ENCODE peak calls at places on chromosomes 5 and 9, in ten cellular contexts. S, E, U, D, G, B, C, R, K and V are unnamed samples.
A peak's percentile ranks its signal among the peaks of the same experiment; 100 is the strongest.

GRCh38 chr9:34961574-34962480 is 3.7 kb downstream of the PHF24 start:
- DNase-seq in K (peak; percentile 67), D (peak; percentile 91), S (peak; percentile 80), B (no peak), U (peak; percentile 23), R (no peak), E (no peak), C (no peak), G (no peak), V (peak; percentile 12)

GRCh38 chr9:71909887-71910601 is 949 bp downstream of the ABHD17B start:
- DNase-seq in B (no peak), D (no peak), G (peak; percentile 47), K (peak; percentile 39), S (peak; percentile 20), E (peak; percentile 69), R (no peak), U (peak; percentile 20), C (peak; percentile 74), V (peak; percentile 90)

GRCh38 chr5:171129308-171129707 is 179.7 kb upstream of the TLX3 start:
- DNase-seq in C (no peak), R (no peak), B (no peak), K (no peak), S (no peak), G (no peak), D (no peak), U (no peak), E (no peak), V (no peak)

GRCh38 chr5:57482671-57483106 is at the start of gene ACTBL2:
- DNase-seq in E (no peak), D (peak; percentile 95), B (no peak), G (no peak), K (peak; percentile 94), R (no peak), U (peak; percentile 79), C (no peak), S (peak; percentile 77), V (no peak)

GRCh38 chr5:156149203-156149602 is 177.8 kb upstream of the SGCD start:
- DNase-seq in E (no peak), C (no peak), G (no peak), U (no peak), R (no peak), B (no peak), D (no peak), K (peak; percentile 60), S (peak; percentile 58), V (no peak)

GRCh38 chr5:69489246-69489645 is 3.3 kb upstream of the OCLN start:
- DNase-seq in D (peak; percentile 53), K (no peak), B (no peak), S (no peak), U (no peak), C (no peak), G (no peak), E (no peak), R (no peak), V (no peak)

GRCh38 chr5:116520706-116521105 is 53.9 kb downstream of the SEMA6A start:
- DNase-seq in D (no peak), S (no peak), B (no peak), G (peak; percentile 18), E (peak; percentile 53), K (no peak), R (no peak), U (no peak), C (no peak), V (no peak)

GRCh38 chr5:158987231-158987630 is 112.5 kb downstream of the EBF1 start:
- DNase-seq in R (no peak), C (no peak), U (no peak), E (no peak), B (no peak), K (no peak), G (no peak), S (no peak), D (no peak), V (no peak)

GRCh38 chr5:180804129-180804601 is 1.6 kb upstream of the MGAT1 start:
- DNase-seq in R (no peak), U (no peak), K (no peak), B (no peak), S (no peak), G (no peak), C (peak; percentile 64), D (no peak), E (no peak), V (no peak)

GRCh38 chr9:17005085-17005484 is 129.8 kb upstream of the CNTLN start:
- DNase-seq in B (no peak), D (peak; percentile 37), C (peak; percentile 72), R (peak; percentile 21), S (peak; percentile 81), G (peak; percentile 23), K (peak; percentile 47), U (peak; percentile 72), E (peak; percentile 33), V (no peak)

GRCh38 chr5:85556464-85556863 is 1061.3 kb upstream of the COX7C start:
- DNase-seq in G (no peak), U (no peak), D (no peak), E (no peak), R (no peak), S (no peak), B (no peak), C (no peak), K (no peak), V (no peak)

GRCh38 chr9:113057193-113057592 is 669 bp upstream of the ZFP37 start:
- DNase-seq in G (no peak), B (no peak), S (no peak), K (no peak), D (no peak), C (no peak), U (no peak), E (no peak), R (no peak), V (no peak)
- H3K4me3 ChIP-seq in G (peak overlapping the region; percentile 86), B (peak overlapping the region; percentile 83), S (peak overlapping the region; percentile 91), K (peak overlapping the region; percentile 80), D (peak overlapping the region; percentile 42), C (peak overlapping the region; percentile 67), U (peak overlapping the region; percentile 95), E (peak overlapping the region; percentile 85), R (no peak overlapping the region), V (peak overlapping the region; percentile 71)

GRCh38 chr9:5512658-5513452 is 2.5 kb downstream of the PDCD1LG2 start:
- DNase-seq in R (no peak), B (no peak), G (no peak), E (peak; percentile 43), C (no peak), K (no peak), U (no peak), S (no peak), D (no peak), V (no peak)

GRCh38 chr9:5510360-5510931 is at the start of gene PDCD1LG2:
- DNase-seq in R (no peak), E (no peak), U (peak; percentile 56), G (no peak), C (no peak), D (peak; percentile 83), K (peak; percentile 87), B (no peak), S (peak; percentile 84), V (no peak)

GRCh38 chr9:5511935-5512580 is 1.7 kb downstream of the PDCD1LG2 start:
- DNase-seq in G (no peak), R (no peak), K (no peak), B (no peak), U (no peak), C (no peak), S (no peak), E (no peak), D (peak; percentile 19), V (no peak)

GRCh38 chr9:5510991-5511390 is 660 bp downstream of the PDCD1LG2 start:
- DNase-seq in U (no peak), K (no peak), R (no peak), S (peak; percentile 41), D (no peak), G (no peak), B (no peak), C (no peak), E (no peak), V (no peak)

GRCh38 chr9:5511476-5511875 is 1.1 kb downstream of the PDCD1LG2 start:
- DNase-seq in C (no peak), E (no peak), S (no peak), R (no peak), B (no peak), U (no peak), G (no peak), D (no peak), K (peak; percentile 29), V (no peak)
- H3K4me3 ChIP-seq in C (no peak overlapping the region), E (peak overlapping the region; percentile 37), S (peak overlapping the region; percentile 52), R (no peak overlapping the region), B (no peak overlapping the region), U (peak overlapping the region; percentile 28), G (peak overlapping the region; percentile 37), D (no peak overlapping the region), K (peak overlapping the region; percentile 64), V (no peak overlapping the region)

DNA sequence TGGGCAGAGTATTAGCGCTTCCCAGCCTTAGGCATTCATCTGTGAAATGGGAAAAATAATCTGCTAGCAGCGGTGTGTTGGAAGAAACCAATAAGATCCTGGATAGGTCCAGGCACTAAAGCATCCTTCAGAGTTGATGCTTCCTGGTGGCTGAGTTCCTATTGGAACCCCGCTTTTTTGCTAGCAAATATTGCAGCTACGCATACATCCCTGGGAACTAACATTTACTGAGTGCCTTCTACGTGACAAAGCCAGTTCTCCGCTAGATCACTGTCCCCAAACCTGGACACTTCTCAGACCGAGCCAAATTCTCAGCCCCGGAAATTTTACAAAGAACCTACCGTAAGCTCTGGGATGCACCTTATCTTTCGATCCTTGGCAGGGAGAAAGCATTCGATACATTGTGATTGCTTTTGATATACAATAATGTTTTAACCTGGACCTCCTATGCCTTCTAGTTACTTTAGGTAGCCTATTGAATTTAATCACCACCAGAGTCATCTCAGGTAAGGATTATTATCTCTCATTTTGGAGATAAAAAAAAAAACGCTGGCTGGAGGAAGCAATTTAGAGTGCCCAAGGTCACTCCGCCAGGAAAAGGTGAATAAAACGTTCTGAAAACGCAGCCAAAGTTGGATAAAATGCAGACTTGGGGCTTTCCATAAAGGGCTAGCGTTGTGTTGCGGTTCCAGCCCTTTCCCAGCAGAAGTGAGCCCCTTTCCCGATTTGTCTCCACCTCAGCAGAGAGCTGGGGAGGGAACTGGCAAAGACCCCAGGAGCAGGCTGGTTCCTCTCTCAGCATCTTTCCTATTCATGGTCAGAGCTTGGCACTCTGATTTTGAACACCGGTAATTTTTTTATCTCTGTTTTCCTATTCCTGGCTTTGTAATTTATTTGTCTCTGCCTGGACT is 2.6 kb upstream of the MSX2 start:
- DNase-seq in R (no peak), S (no peak), C (no peak), D (no peak), E (no peak), G (no peak), B (no peak), U (no peak), K (no peak), V (no peak)
- H3K4me3 ChIP-seq in R (peak overlapping the region; percentile 25), S (peak overlapping the region; percentile 32), C (peak overlapping the region; percentile 27), D (no peak overlapping the region), E (peak overlapping the region; percentile 42), G (peak overlapping the region; percentile 36), B (peak overlapping the region; percentile 55), U (no peak overlapping the region), K (no peak overlapping the region), V (no peak overlapping the region)

DNA sequence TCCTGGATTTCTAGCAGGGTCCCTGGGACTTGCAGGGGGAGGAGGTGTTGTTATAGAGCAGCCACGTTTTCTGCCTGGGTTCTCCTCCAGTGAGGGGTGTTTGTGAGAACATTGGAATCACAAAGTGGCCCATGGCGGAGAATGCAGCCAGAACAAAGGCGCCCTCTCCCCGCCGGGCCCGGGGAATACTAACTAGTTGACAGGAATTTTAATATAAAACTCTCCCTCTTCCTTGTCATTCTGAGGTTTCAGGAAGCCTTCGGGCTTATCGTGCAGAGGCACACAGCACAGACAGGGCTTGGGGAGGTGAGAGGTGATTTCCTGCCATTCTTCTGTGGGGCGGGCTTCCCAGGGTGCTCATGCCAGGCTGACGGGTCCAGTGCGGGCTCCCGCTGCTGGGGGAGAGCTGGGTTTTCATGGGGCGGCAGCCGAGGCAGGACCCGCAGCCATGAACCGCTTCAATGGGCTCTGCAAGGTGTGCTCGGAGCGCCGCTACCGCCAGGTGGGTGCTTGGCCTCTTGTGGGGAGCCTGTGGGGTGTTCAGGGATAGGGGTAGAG is 37.7 kb downstream of the RGS3 start:
- DNase-seq in U (no peak), G (no peak), K (no peak), S (no peak), D (no peak), B (no peak), C (no peak), E (peak; percentile 72), R (peak; percentile 27), V (no peak)
- H3K4me3 ChIP-seq in U (no peak overlapping the region), G (peak overlapping the region; percentile 51), K (no peak overlapping the region), S (no peak overlapping the region), D (no peak overlapping the region), B (no peak overlapping the region), C (peak overlapping the region; percentile 14), E (peak overlapping the region; percentile 65), R (peak overlapping the region; percentile 27), V (no peak overlapping the region)